ENCODE peak calls at places on chromosome 7, in seven cellular contexts. One of them, this sample, is unnamed.

GRCh38 chr7:88396295-88396947 is 89.7 kb upstream of the STEAP4 start:
- DNase-seq in mucosa of descending colon: no peak
- DNase-seq in AG04450: no peak
- DNase-seq in brain microvascular endothelial cell: no peak
- DNase-seq in neural crest cell: no peak
- DNase-seq in progenitor cell of endocrine pancreas: no peak
- DNase-seq in lung: no peak
- DNase-seq in this sample: no peak

GRCh38 chr7:138875794-138876193 is 77.8 kb upstream of the ATP6V0A4 start:
- DNase-seq in lung: no peak
- DNase-seq in mucosa of descending colon: peak
- DNase-seq in AG04450: peak
- DNase-seq in brain microvascular endothelial cell: peak
- DNase-seq in neural crest cell: no peak
- DNase-seq in progenitor cell of endocrine pancreas: no peak
- DNase-seq in this sample: no peak

GRCh38 chr7:38070718-38071117 is 107.3 kb upstream of the STARD3NL start:
- DNase-seq in lung: no peak
- DNase-seq in mucosa of descending colon: no peak
- DNase-seq in brain microvascular endothelial cell: peak
- DNase-seq in AG04450: no peak
- DNase-seq in neural crest cell: no peak
- DNase-seq in progenitor cell of endocrine pancreas: no peak
- DNase-seq in this sample: no peak

GRCh38 chr7:98238076-98238475 is 14.0 kb downstream of the TECPR1 start:
- DNase-seq in mucosa of descending colon: no peak
- DNase-seq in lung: no peak
- DNase-seq in progenitor cell of endocrine pancreas: no peak
- DNase-seq in AG04450: no peak
- DNase-seq in brain microvascular endothelial cell: no peak
- DNase-seq in neural crest cell: no peak
- DNase-seq in this sample: no peak

GRCh38 chr7:89887489-89887888 is 266.8 kb upstream of the STEAP1 start:
- DNase-seq in lung: no peak
- DNase-seq in brain microvascular endothelial cell: no peak
- DNase-seq in neural crest cell: no peak
- DNase-seq in mucosa of descending colon: no peak
- DNase-seq in AG04450: no peak
- DNase-seq in progenitor cell of endocrine pancreas: no peak
- DNase-seq in this sample: no peak

GRCh38 chr7:124032369-124033092 is at the start of gene TMEM229A:
- DNase-seq in mucosa of descending colon: peak
- DNase-seq in brain microvascular endothelial cell: peak
- DNase-seq in AG04450: no peak
- DNase-seq in neural crest cell: peak
- DNase-seq in progenitor cell of endocrine pancreas: peak
- DNase-seq in lung: no peak
- DNase-seq in this sample: peak

GRCh38 chr7:134174797-134175261 is 47.7 kb downstream of the LRGUK start:
- DNase-seq in lung: no peak
- DNase-seq in neural crest cell: no peak
- DNase-seq in progenitor cell of endocrine pancreas: no peak
- DNase-seq in AG04450: peak
- DNase-seq in brain microvascular endothelial cell: peak
- DNase-seq in mucosa of descending colon: peak
- DNase-seq in this sample: no peak

GRCh38 chr7:25263292-25263691 is 35.0 kb upstream of the NPVF start:
- DNase-seq in mucosa of descending colon: no peak
- DNase-seq in lung: no peak
- DNase-seq in progenitor cell of endocrine pancreas: no peak
- DNase-seq in neural crest cell: no peak
- DNase-seq in brain microvascular endothelial cell: no peak
- DNase-seq in AG04450: no peak
- DNase-seq in this sample: no peak

GRCh38 chr7:132709971-132710567 is 133.8 kb upstream of the PLXNA4 start:
- DNase-seq in neural crest cell: no peak
- DNase-seq in mucosa of descending colon: peak
- DNase-seq in progenitor cell of endocrine pancreas: no peak
- DNase-seq in brain microvascular endothelial cell: peak
- DNase-seq in AG04450: peak
- DNase-seq in lung: no peak
- DNase-seq in this sample: no peak

GRCh38 chr7:34061175-34061574 is 155.8 kb downstream of the BMPER start:
- DNase-seq in mucosa of descending colon: no peak
- DNase-seq in lung: no peak
- DNase-seq in AG04450: peak
- DNase-seq in neural crest cell: no peak
- DNase-seq in progenitor cell of endocrine pancreas: no peak
- DNase-seq in brain microvascular endothelial cell: peak
- DNase-seq in this sample: no peak

GRCh38 chr7:132255898-132256297 is 320.4 kb downstream of the PLXNA4 start:
- DNase-seq in neural crest cell: no peak
- DNase-seq in progenitor cell of endocrine pancreas: no peak
- DNase-seq in lung: peak
- DNase-seq in brain microvascular endothelial cell: no peak
- DNase-seq in AG04450: no peak
- DNase-seq in mucosa of descending colon: no peak
- DNase-seq in this sample: peak

GRCh38 chr7:135670179-135670578 is 7.9 kb downstream of the STMP1 start:
- DNase-seq in progenitor cell of endocrine pancreas: no peak
- DNase-seq in AG04450: no peak
- DNase-seq in lung: no peak
- DNase-seq in mucosa of descending colon: no peak
- DNase-seq in neural crest cell: no peak
- DNase-seq in brain microvascular endothelial cell: peak
- DNase-seq in this sample: no peak

GRCh38 chr7:158345731-158346130 is 241.9 kb downstream of the PTPRN2 start:
- DNase-seq in neural crest cell: no peak
- DNase-seq in mucosa of descending colon: no peak
- DNase-seq in AG04450: no peak
- DNase-seq in brain microvascular endothelial cell: no peak
- DNase-seq in progenitor cell of endocrine pancreas: no peak
- DNase-seq in lung: no peak
- DNase-seq in this sample: peak

GRCh38 chr7:2168612-2169312 is 64.0 kb downstream of the MAD1L1 start:
- DNase-seq in brain microvascular endothelial cell: no peak
- DNase-seq in neural crest cell: no peak
- DNase-seq in progenitor cell of endocrine pancreas: no peak
- DNase-seq in mucosa of descending colon: no peak
- DNase-seq in lung: no peak
- DNase-seq in AG04450: no peak
- DNase-seq in this sample: no peak

GRCh38 chr7:91029688-91030087 is 234.5 kb upstream of the FZD1 start:
- DNase-seq in lung: no peak
- DNase-seq in AG04450: no peak
- DNase-seq in mucosa of descending colon: no peak
- DNase-seq in progenitor cell of endocrine pancreas: no peak
- DNase-seq in neural crest cell: no peak
- DNase-seq in brain microvascular endothelial cell: no peak
- DNase-seq in this sample: no peak

GRCh38 chr7:93142127-93142526 is 6.1 kb downstream of the SAMD9L start:
- DNase-seq in brain microvascular endothelial cell: no peak
- DNase-seq in progenitor cell of endocrine pancreas: no peak
- DNase-seq in lung: no peak
- DNase-seq in neural crest cell: no peak
- DNase-seq in mucosa of descending colon: no peak
- DNase-seq in AG04450: no peak
- DNase-seq in this sample: no peak

GRCh38 chr7:157278791-157279678 is 57.8 kb upstream of the DNAJB6 start:
- DNase-seq in progenitor cell of endocrine pancreas: no peak
- DNase-seq in lung: peak
- DNase-seq in AG04450: no peak
- DNase-seq in brain microvascular endothelial cell: no peak
- DNase-seq in mucosa of descending colon: peak
- DNase-seq in neural crest cell: no peak
- DNase-seq in this sample: no peak

GRCh38 chr7:73438547-73439245 is 5.1 kb downstream of the FZD9 start:
- DNase-seq in neural crest cell: no peak
- DNase-seq in brain microvascular endothelial cell: no peak
- DNase-seq in progenitor cell of endocrine pancreas: no peak
- DNase-seq in AG04450: no peak
- DNase-seq in mucosa of descending colon: no peak
- DNase-seq in lung: no peak
- DNase-seq in this sample: no peak

GRCh38 chr7:12705878-12706277 is 18.4 kb downstream of the ARL4A start:
- DNase-seq in mucosa of descending colon: no peak
- DNase-seq in brain microvascular endothelial cell: peak
- DNase-seq in lung: no peak
- DNase-seq in progenitor cell of endocrine pancreas: no peak
- DNase-seq in AG04450: no peak
- DNase-seq in neural crest cell: no peak
- DNase-seq in this sample: no peak

GRCh38 chr7:38438938-38439337 is 165.5 kb upstream of the TARP start:
- DNase-seq in neural crest cell: no peak
- DNase-seq in progenitor cell of endocrine pancreas: no peak
- DNase-seq in brain microvascular endothelial cell: no peak
- DNase-seq in lung: no peak
- DNase-seq in mucosa of descending colon: no peak
- DNase-seq in AG04450: no peak
- DNase-seq in this sample: no peak

GRCh38 chr7:82616059-82616723 is 172.6 kb upstream of the CACNA2D1 start:
- DNase-seq in brain microvascular endothelial cell: no peak
- DNase-seq in AG04450: no peak
- DNase-seq in mucosa of descending colon: no peak
- DNase-seq in neural crest cell: no peak
- DNase-seq in progenitor cell of endocrine pancreas: no peak
- DNase-seq in lung: no peak
- DNase-seq in this sample: no peak

GRCh38 chr7:47266131-47266706 is 315.7 kb downstream of the TNS3 start:
- DNase-seq in brain microvascular endothelial cell: peak
- DNase-seq in progenitor cell of endocrine pancreas: peak
- DNase-seq in AG04450: peak
- DNase-seq in lung: peak
- DNase-seq in neural crest cell: peak
- DNase-seq in mucosa of descending colon: peak
- DNase-seq in this sample: peak

GRCh38 chr7:142883571-142884284 is 1.8 kb downstream of the TRPV6 start:
- DNase-seq in lung: no peak
- DNase-seq in AG04450: no peak
- DNase-seq in mucosa of descending colon: no peak
- DNase-seq in neural crest cell: no peak
- DNase-seq in progenitor cell of endocrine pancreas: no peak
- DNase-seq in brain microvascular endothelial cell: no peak
- DNase-seq in this sample: peak

GRCh38 chr7:125363873-125364272 is 434.2 kb upstream of the POT1 start:
- DNase-seq in neural crest cell: no peak
- DNase-seq in lung: no peak
- DNase-seq in AG04450: no peak
- DNase-seq in brain microvascular endothelial cell: peak
- DNase-seq in mucosa of descending colon: no peak
- DNase-seq in progenitor cell of endocrine pancreas: no peak
- DNase-seq in this sample: no peak

GRCh38 chr7:48428091-48428710 is 256.9 kb downstream of the ABCA13 start:
- DNase-seq in progenitor cell of endocrine pancreas: no peak
- DNase-seq in mucosa of descending colon: no peak
- DNase-seq in brain microvascular endothelial cell: no peak
- DNase-seq in neural crest cell: no peak
- DNase-seq in lung: no peak
- DNase-seq in AG04450: no peak
- DNase-seq in this sample: no peak

GRCh38 chr7:20280475-20281351 is 50.0 kb upstream of the ITGB8 start:
- DNase-seq in lung: no peak
- DNase-seq in brain microvascular endothelial cell: peak
- DNase-seq in mucosa of descending colon: no peak
- DNase-seq in neural crest cell: no peak
- DNase-seq in AG04450: peak
- DNase-seq in progenitor cell of endocrine pancreas: no peak
- DNase-seq in this sample: no peak

GRCh38 chr7:102193806-102194205 is 92.9 kb upstream of the SH2B2 start:
- DNase-seq in AG04450: no peak
- DNase-seq in progenitor cell of endocrine pancreas: no peak
- DNase-seq in mucosa of descending colon: no peak
- DNase-seq in neural crest cell: no peak
- DNase-seq in brain microvascular endothelial cell: peak
- DNase-seq in lung: no peak
- DNase-seq in this sample: no peak

GRCh38 chr7:19122018-19122588 is 4.7 kb upstream of the TWIST1 start:
- DNase-seq in mucosa of descending colon: no peak
- DNase-seq in lung: no peak
- DNase-seq in AG04450: no peak
- DNase-seq in progenitor cell of endocrine pancreas: no peak
- DNase-seq in brain microvascular endothelial cell: peak
- DNase-seq in neural crest cell: no peak
- DNase-seq in this sample: no peak
- TF ChIP-seq CTCF in mucosa of descending colon: no peak
- TF ChIP-seq CTCF in lung: no peak
- TF ChIP-seq CTCF in AG04450: peak
- TF ChIP-seq CTCF in progenitor cell of endocrine pancreas: peak
- TF ChIP-seq CTCF in brain microvascular endothelial cell: peak
- TF ChIP-seq CTCF in neural crest cell: peak
- TF ChIP-seq CTCF in this sample: peak

DNA sequence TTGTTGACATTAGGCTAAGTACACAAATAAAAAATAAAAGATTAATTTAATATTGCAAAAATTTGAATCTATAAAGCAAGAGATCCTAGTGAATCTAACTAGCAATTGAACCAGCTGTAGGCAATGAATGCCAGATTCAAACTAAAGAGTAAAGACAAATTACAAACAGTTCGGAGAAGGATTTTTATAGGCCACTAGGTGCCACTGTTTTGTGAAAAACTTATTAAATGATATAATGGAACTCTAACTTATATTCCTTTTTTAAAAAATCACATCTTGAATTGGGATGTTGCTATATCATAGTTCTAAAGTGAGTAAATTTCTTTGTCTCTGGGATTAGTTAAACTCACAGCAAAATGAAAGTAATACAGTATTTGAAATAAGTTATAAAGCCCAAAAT is 39.1 kb upstream of the GNAI1 start:
- DNase-seq in mucosa of descending colon: peak
- DNase-seq in brain microvascular endothelial cell: no peak
- DNase-seq in progenitor cell of endocrine pancreas: no peak
- DNase-seq in AG04450: no peak
- DNase-seq in neural crest cell: no peak
- DNase-seq in lung: no peak
- DNase-seq in this sample: no peak
- TF ChIP-seq CTCF in mucosa of descending colon: no peak
- TF ChIP-seq CTCF in brain microvascular endothelial cell: peak
- TF ChIP-seq CTCF in progenitor cell of endocrine pancreas: peak
- TF ChIP-seq CTCF in AG04450: peak
- TF ChIP-seq CTCF in neural crest cell: peak
- TF ChIP-seq CTCF in lung: no peak
- TF ChIP-seq CTCF in this sample: peak

GRCh38 chr7:27662490-27663205 is at the start of gene HIBADH:
- DNase-seq in mucosa of descending colon: peak
- DNase-seq in progenitor cell of endocrine pancreas: peak
- DNase-seq in lung: peak
- DNase-seq in brain microvascular endothelial cell: peak
- DNase-seq in neural crest cell: peak
- DNase-seq in AG04450: peak
- DNase-seq in this sample: peak
- TF ChIP-seq CTCF in mucosa of descending colon: peak
- TF ChIP-seq CTCF in progenitor cell of endocrine pancreas: peak
- TF ChIP-seq CTCF in lung: peak
- TF ChIP-seq CTCF in brain microvascular endothelial cell: peak
- TF ChIP-seq CTCF in neural crest cell: no peak
- TF ChIP-seq CTCF in AG04450: peak
- TF ChIP-seq CTCF in this sample: peak

DNA sequence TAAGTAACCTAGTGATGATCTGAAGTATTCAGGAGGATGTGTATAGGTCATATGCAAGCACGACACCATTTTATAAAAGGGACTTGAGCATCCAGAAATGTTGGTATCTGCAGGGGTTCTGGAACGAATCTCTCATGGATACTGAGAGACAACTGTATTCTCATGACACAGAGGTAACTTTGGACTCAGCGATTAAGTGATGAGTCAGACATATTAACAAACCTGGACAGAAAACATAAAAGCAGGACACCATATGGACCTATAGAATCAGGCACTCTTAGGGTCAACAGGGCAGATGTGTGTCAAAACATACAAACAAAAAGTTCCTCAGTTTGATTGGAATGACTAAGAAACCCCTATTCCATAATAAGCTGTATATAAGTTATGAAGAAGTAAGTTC is 248.1 kb downstream of the ANKRD7 start:
- DNase-seq in progenitor cell of endocrine pancreas: no peak
- DNase-seq in lung: no peak
- DNase-seq in mucosa of descending colon: no peak
- DNase-seq in AG04450: no peak
- DNase-seq in brain microvascular endothelial cell: no peak
- DNase-seq in neural crest cell: no peak
- DNase-seq in this sample: no peak
- TF ChIP-seq CTCF in progenitor cell of endocrine pancreas: no peak
- TF ChIP-seq CTCF in lung: no peak
- TF ChIP-seq CTCF in mucosa of descending colon: no peak
- TF ChIP-seq CTCF in AG04450: no peak
- TF ChIP-seq CTCF in brain microvascular endothelial cell: no peak
- TF ChIP-seq CTCF in neural crest cell: no peak
- TF ChIP-seq CTCF in this sample: no peak

This sample was measured in osteocyte.